ENCODE peak calls at places on chromosomes 6 and 20, in nine cellular contexts. One of them, this sample, is unnamed.

GRCh38 chr6:160028487-160029275 is 59.8 kb downstream of the IGF2R start:
- DNase-seq in fibroblast of the aortic adventitia: no peak
- DNase-seq in CD8-positive, alpha-beta T cell: no peak
- DNase-seq in foreskin fibroblast: no peak
- DNase-seq in stimulated activated CD4-positive, alpha-beta T cell treated with anti-CD3 and anti-CD28 coated beads, Interleukin-15, amount 100 ng/mL, for 1 hour: no peak
- DNase-seq in activated naive CD4-positive, alpha-beta T cell treated with Interleukin-2 at 50 U/mL for 16 hours: no peak
- DNase-seq in CD4-positive, CD25-positive, alpha-beta regulatory T cell: peak
- DNase-seq in Kasumi-1: no peak
- DNase-seq in activated gamma-delta T cell treated with Interleukin-2 at 50 U/mL for 16 hours: peak
- DNase-seq in this sample: no peak

GRCh38 chr6:146526192-146526591 is 17.4 kb upstream of the RAB32 start:
- DNase-seq in fibroblast of the aortic adventitia: peak
- DNase-seq in CD8-positive, alpha-beta T cell: no peak
- DNase-seq in foreskin fibroblast: peak
- DNase-seq in stimulated activated CD4-positive, alpha-beta T cell treated with anti-CD3 and anti-CD28 coated beads, Interleukin-15, amount 100 ng/mL, for 1 hour: no peak
- DNase-seq in activated naive CD4-positive, alpha-beta T cell treated with Interleukin-2 at 50 U/mL for 16 hours: no peak
- DNase-seq in CD4-positive, CD25-positive, alpha-beta regulatory T cell: no peak
- DNase-seq in Kasumi-1: no peak
- DNase-seq in activated gamma-delta T cell treated with Interleukin-2 at 50 U/mL for 16 hours: no peak
- DNase-seq in this sample: no peak

GRCh38 chr20:51688600-51688999 is 79.6 kb downstream of the ATP9A start:
- DNase-seq in fibroblast of the aortic adventitia: no peak
- DNase-seq in CD8-positive, alpha-beta T cell: no peak
- DNase-seq in foreskin fibroblast: no peak
- DNase-seq in stimulated activated CD4-positive, alpha-beta T cell treated with anti-CD3 and anti-CD28 coated beads, Interleukin-15, amount 100 ng/mL, for 1 hour: no peak
- DNase-seq in activated naive CD4-positive, alpha-beta T cell treated with Interleukin-2 at 50 U/mL for 16 hours: no peak
- DNase-seq in CD4-positive, CD25-positive, alpha-beta regulatory T cell: no peak
- DNase-seq in Kasumi-1: no peak
- DNase-seq in activated gamma-delta T cell treated with Interleukin-2 at 50 U/mL for 16 hours: no peak
- DNase-seq in this sample: no peak

GRCh38 chr20:1418335-1418734 is 25.5 kb upstream of the FKBP1A start:
- DNase-seq in fibroblast of the aortic adventitia: peak
- DNase-seq in CD8-positive, alpha-beta T cell: no peak
- DNase-seq in foreskin fibroblast: peak
- DNase-seq in stimulated activated CD4-positive, alpha-beta T cell treated with anti-CD3 and anti-CD28 coated beads, Interleukin-15, amount 100 ng/mL, for 1 hour: no peak
- DNase-seq in activated naive CD4-positive, alpha-beta T cell treated with Interleukin-2 at 50 U/mL for 16 hours: no peak
- DNase-seq in CD4-positive, CD25-positive, alpha-beta regulatory T cell: no peak
- DNase-seq in Kasumi-1: no peak
- DNase-seq in activated gamma-delta T cell treated with Interleukin-2 at 50 U/mL for 16 hours: no peak
- DNase-seq in this sample: no peak

GRCh38 chr6:11009353-11009752 is 34.8 kb downstream of the ELOVL2 start:
- DNase-seq in fibroblast of the aortic adventitia: peak
- DNase-seq in CD8-positive, alpha-beta T cell: no peak
- DNase-seq in foreskin fibroblast: no peak
- DNase-seq in stimulated activated CD4-positive, alpha-beta T cell treated with anti-CD3 and anti-CD28 coated beads, Interleukin-15, amount 100 ng/mL, for 1 hour: no peak
- DNase-seq in activated naive CD4-positive, alpha-beta T cell treated with Interleukin-2 at 50 U/mL for 16 hours: no peak
- DNase-seq in CD4-positive, CD25-positive, alpha-beta regulatory T cell: no peak
- DNase-seq in Kasumi-1: no peak
- DNase-seq in activated gamma-delta T cell treated with Interleukin-2 at 50 U/mL for 16 hours: no peak
- DNase-seq in this sample: no peak

GRCh38 chr6:35089216-35089934 is 51.8 kb downstream of the TCP11 start:
- DNase-seq in fibroblast of the aortic adventitia: no peak
- DNase-seq in CD8-positive, alpha-beta T cell: no peak
- DNase-seq in foreskin fibroblast: no peak
- DNase-seq in stimulated activated CD4-positive, alpha-beta T cell treated with anti-CD3 and anti-CD28 coated beads, Interleukin-15, amount 100 ng/mL, for 1 hour: no peak
- DNase-seq in activated naive CD4-positive, alpha-beta T cell treated with Interleukin-2 at 50 U/mL for 16 hours: no peak
- DNase-seq in CD4-positive, CD25-positive, alpha-beta regulatory T cell: no peak
- DNase-seq in Kasumi-1: no peak
- DNase-seq in activated gamma-delta T cell treated with Interleukin-2 at 50 U/mL for 16 hours: no peak
- DNase-seq in this sample: peak

GRCh38 chr6:4021862-4022715 is 56.8 kb downstream of the FAM217A start:
- DNase-seq in fibroblast of the aortic adventitia: peak
- DNase-seq in CD8-positive, alpha-beta T cell: no peak
- DNase-seq in foreskin fibroblast: no peak
- DNase-seq in stimulated activated CD4-positive, alpha-beta T cell treated with anti-CD3 and anti-CD28 coated beads, Interleukin-15, amount 100 ng/mL, for 1 hour: no peak
- DNase-seq in activated naive CD4-positive, alpha-beta T cell treated with Interleukin-2 at 50 U/mL for 16 hours: no peak
- DNase-seq in CD4-positive, CD25-positive, alpha-beta regulatory T cell: peak
- DNase-seq in Kasumi-1: peak
- DNase-seq in activated gamma-delta T cell treated with Interleukin-2 at 50 U/mL for 16 hours: no peak
- DNase-seq in this sample: no peak

GRCh38 chr20:60087563-60088105 is 129.4 kb downstream of the CDH26 start:
- DNase-seq in fibroblast of the aortic adventitia: peak
- DNase-seq in CD8-positive, alpha-beta T cell: no peak
- DNase-seq in foreskin fibroblast: peak
- DNase-seq in stimulated activated CD4-positive, alpha-beta T cell treated with anti-CD3 and anti-CD28 coated beads, Interleukin-15, amount 100 ng/mL, for 1 hour: no peak
- DNase-seq in activated naive CD4-positive, alpha-beta T cell treated with Interleukin-2 at 50 U/mL for 16 hours: no peak
- DNase-seq in CD4-positive, CD25-positive, alpha-beta regulatory T cell: peak
- DNase-seq in Kasumi-1: no peak
- DNase-seq in activated gamma-delta T cell treated with Interleukin-2 at 50 U/mL for 16 hours: no peak
- DNase-seq in this sample: peak

GRCh38 chr20:19880256-19881079 is 122.4 kb downstream of the RIN2 start:
- DNase-seq in fibroblast of the aortic adventitia: peak
- DNase-seq in CD8-positive, alpha-beta T cell: no peak
- DNase-seq in foreskin fibroblast: no peak
- DNase-seq in stimulated activated CD4-positive, alpha-beta T cell treated with anti-CD3 and anti-CD28 coated beads, Interleukin-15, amount 100 ng/mL, for 1 hour: no peak
- DNase-seq in activated naive CD4-positive, alpha-beta T cell treated with Interleukin-2 at 50 U/mL for 16 hours: no peak
- DNase-seq in CD4-positive, CD25-positive, alpha-beta regulatory T cell: no peak
- DNase-seq in Kasumi-1: no peak
- DNase-seq in activated gamma-delta T cell treated with Interleukin-2 at 50 U/mL for 16 hours: no peak
- DNase-seq in this sample: no peak

GRCh38 chr20:36148439-36148838 is 6.1 kb upstream of the EPB41L1 start:
- DNase-seq in fibroblast of the aortic adventitia: no peak
- DNase-seq in CD8-positive, alpha-beta T cell: no peak
- DNase-seq in foreskin fibroblast: no peak
- DNase-seq in stimulated activated CD4-positive, alpha-beta T cell treated with anti-CD3 and anti-CD28 coated beads, Interleukin-15, amount 100 ng/mL, for 1 hour: no peak
- DNase-seq in activated naive CD4-positive, alpha-beta T cell treated with Interleukin-2 at 50 U/mL for 16 hours: no peak
- DNase-seq in CD4-positive, CD25-positive, alpha-beta regulatory T cell: no peak
- DNase-seq in Kasumi-1: no peak
- DNase-seq in activated gamma-delta T cell treated with Interleukin-2 at 50 U/mL for 16 hours: no peak
- DNase-seq in this sample: no peak

GRCh38 chr6:109311481-109311880 is 70.8 kb downstream of the CD164 start:
- DNase-seq in fibroblast of the aortic adventitia: peak
- DNase-seq in CD8-positive, alpha-beta T cell: no peak
- DNase-seq in foreskin fibroblast: peak
- DNase-seq in stimulated activated CD4-positive, alpha-beta T cell treated with anti-CD3 and anti-CD28 coated beads, Interleukin-15, amount 100 ng/mL, for 1 hour: no peak
- DNase-seq in activated naive CD4-positive, alpha-beta T cell treated with Interleukin-2 at 50 U/mL for 16 hours: no peak
- DNase-seq in CD4-positive, CD25-positive, alpha-beta regulatory T cell: no peak
- DNase-seq in Kasumi-1: no peak
- DNase-seq in activated gamma-delta T cell treated with Interleukin-2 at 50 U/mL for 16 hours: no peak
- DNase-seq in this sample: no peak

GRCh38 chr6:38172739-38173415 is 353.4 kb downstream of the ZFAND3 start:
- DNase-seq in fibroblast of the aortic adventitia: no peak
- DNase-seq in CD8-positive, alpha-beta T cell: no peak
- DNase-seq in foreskin fibroblast: no peak
- DNase-seq in stimulated activated CD4-positive, alpha-beta T cell treated with anti-CD3 and anti-CD28 coated beads, Interleukin-15, amount 100 ng/mL, for 1 hour: no peak
- DNase-seq in activated naive CD4-positive, alpha-beta T cell treated with Interleukin-2 at 50 U/mL for 16 hours: no peak
- DNase-seq in CD4-positive, CD25-positive, alpha-beta regulatory T cell: no peak
- DNase-seq in Kasumi-1: no peak
- DNase-seq in activated gamma-delta T cell treated with Interleukin-2 at 50 U/mL for 16 hours: no peak
- DNase-seq in this sample: peak

GRCh38 chr6:128899651-128900050 is 16.7 kb downstream of the LAMA2 start:
- DNase-seq in fibroblast of the aortic adventitia: peak
- DNase-seq in CD8-positive, alpha-beta T cell: no peak
- DNase-seq in foreskin fibroblast: peak
- DNase-seq in stimulated activated CD4-positive, alpha-beta T cell treated with anti-CD3 and anti-CD28 coated beads, Interleukin-15, amount 100 ng/mL, for 1 hour: no peak
- DNase-seq in activated naive CD4-positive, alpha-beta T cell treated with Interleukin-2 at 50 U/mL for 16 hours: no peak
- DNase-seq in CD4-positive, CD25-positive, alpha-beta regulatory T cell: no peak
- DNase-seq in Kasumi-1: no peak
- DNase-seq in activated gamma-delta T cell treated with Interleukin-2 at 50 U/mL for 16 hours: no peak
- DNase-seq in this sample: no peak

GRCh38 chr20:18632196-18632789 is 44.4 kb downstream of the DTD1 start:
- DNase-seq in fibroblast of the aortic adventitia: peak
- DNase-seq in CD8-positive, alpha-beta T cell: peak
- DNase-seq in foreskin fibroblast: peak
- DNase-seq in stimulated activated CD4-positive, alpha-beta T cell treated with anti-CD3 and anti-CD28 coated beads, Interleukin-15, amount 100 ng/mL, for 1 hour: peak
- DNase-seq in activated naive CD4-positive, alpha-beta T cell treated with Interleukin-2 at 50 U/mL for 16 hours: peak
- DNase-seq in CD4-positive, CD25-positive, alpha-beta regulatory T cell: peak
- DNase-seq in Kasumi-1: peak
- DNase-seq in activated gamma-delta T cell treated with Interleukin-2 at 50 U/mL for 16 hours: peak
- DNase-seq in this sample: peak

GRCh38 chr6:135128268-135128914 is 52.7 kb upstream of the MYB start:
- DNase-seq in fibroblast of the aortic adventitia: no peak
- DNase-seq in CD8-positive, alpha-beta T cell: no peak
- DNase-seq in foreskin fibroblast: no peak
- DNase-seq in stimulated activated CD4-positive, alpha-beta T cell treated with anti-CD3 and anti-CD28 coated beads, Interleukin-15, amount 100 ng/mL, for 1 hour: peak
- DNase-seq in activated naive CD4-positive, alpha-beta T cell treated with Interleukin-2 at 50 U/mL for 16 hours: peak
- DNase-seq in CD4-positive, CD25-positive, alpha-beta regulatory T cell: peak
- DNase-seq in Kasumi-1: peak
- DNase-seq in activated gamma-delta T cell treated with Interleukin-2 at 50 U/mL for 16 hours: peak
- DNase-seq in this sample: no peak

This sample was measured in osteoblast.